ENCODE peak calls at places on chromosomes 2 and 18, in eight cellular contexts. One of them, this sample, is unnamed.

GRCh38 chr2:99297990-99298389 is 3.0 kb downstream of the LYG1 start:
- DNase-seq in keratinocyte: no peak
- DNase-seq in CD8-positive, alpha-beta T cell: no peak
- DNase-seq in HCT116: no peak
- DNase-seq in left ventricle myocardium inferior: no peak
- DNase-seq in mucosa of descending colon: no peak
- DNase-seq in cardiac fibroblast: peak
- DNase-seq in neural crest cell: no peak
- DNase-seq in this sample: no peak

GRCh38 chr2:33791625-33792024 is 192.5 kb upstream of the FAM98A start:
- DNase-seq in HCT116: no peak
- DNase-seq in keratinocyte: no peak
- DNase-seq in mucosa of descending colon: no peak
- DNase-seq in left ventricle myocardium inferior: no peak
- DNase-seq in CD8-positive, alpha-beta T cell: no peak
- DNase-seq in neural crest cell: no peak
- DNase-seq in cardiac fibroblast: peak
- DNase-seq in this sample: no peak

GRCh38 chr2:144230452-144231085 is 289.4 kb downstream of the ZEB2 start:
- DNase-seq in left ventricle myocardium inferior: no peak
- DNase-seq in neural crest cell: no peak
- DNase-seq in CD8-positive, alpha-beta T cell: no peak
- DNase-seq in HCT116: peak
- DNase-seq in mucosa of descending colon: no peak
- DNase-seq in keratinocyte: no peak
- DNase-seq in cardiac fibroblast: peak
- DNase-seq in this sample: no peak

GRCh38 chr2:164840458-164840929 is 1.1 kb downstream of the COBLL1 start:
- DNase-seq in HCT116: no peak
- DNase-seq in mucosa of descending colon: peak
- DNase-seq in cardiac fibroblast: peak
- DNase-seq in CD8-positive, alpha-beta T cell: no peak
- DNase-seq in keratinocyte: no peak
- DNase-seq in left ventricle myocardium inferior: peak
- DNase-seq in neural crest cell: no peak
- DNase-seq in this sample: peak

GRCh38 chr2:74764429-74765272 is 69.3 kb upstream of the HK2 start:
- DNase-seq in mucosa of descending colon: no peak
- DNase-seq in keratinocyte: no peak
- DNase-seq in HCT116: no peak
- DNase-seq in CD8-positive, alpha-beta T cell: no peak
- DNase-seq in cardiac fibroblast: peak
- DNase-seq in left ventricle myocardium inferior: no peak
- DNase-seq in neural crest cell: no peak
- DNase-seq in this sample: no peak

GRCh38 chr2:35503738-35504160 is 851.8 kb upstream of the CRIM1 start:
- DNase-seq in cardiac fibroblast: no peak
- DNase-seq in mucosa of descending colon: no peak
- DNase-seq in neural crest cell: no peak
- DNase-seq in CD8-positive, alpha-beta T cell: no peak
- DNase-seq in left ventricle myocardium inferior: no peak
- DNase-seq in HCT116: no peak
- DNase-seq in keratinocyte: peak
- DNase-seq in this sample: no peak

GRCh38 chr2:84288335-84288734 is 170.7 kb downstream of the SUCLG1 start:
- DNase-seq in keratinocyte: no peak
- DNase-seq in mucosa of descending colon: no peak
- DNase-seq in left ventricle myocardium inferior: no peak
- DNase-seq in CD8-positive, alpha-beta T cell: no peak
- DNase-seq in neural crest cell: no peak
- DNase-seq in cardiac fibroblast: no peak
- DNase-seq in HCT116: no peak
- DNase-seq in this sample: no peak

GRCh38 chr2:13522917-13523821 is 806.4 kb downstream of the TRIB2 start:
- DNase-seq in CD8-positive, alpha-beta T cell: no peak
- DNase-seq in mucosa of descending colon: no peak
- DNase-seq in neural crest cell: no peak
- DNase-seq in left ventricle myocardium inferior: no peak
- DNase-seq in cardiac fibroblast: no peak
- DNase-seq in keratinocyte: peak
- DNase-seq in HCT116: no peak
- DNase-seq in this sample: no peak

GRCh38 chr2:225543626-225544025 is 144.1 kb downstream of the NYAP2 start:
- DNase-seq in keratinocyte: no peak
- DNase-seq in left ventricle myocardium inferior: no peak
- DNase-seq in neural crest cell: no peak
- DNase-seq in HCT116: no peak
- DNase-seq in cardiac fibroblast: no peak
- DNase-seq in mucosa of descending colon: no peak
- DNase-seq in CD8-positive, alpha-beta T cell: no peak
- DNase-seq in this sample: no peak

GRCh38 chr18:22930089-22930713 is 2.9 kb upstream of the RBBP8 start:
- DNase-seq in keratinocyte: no peak
- DNase-seq in neural crest cell: peak
- DNase-seq in mucosa of descending colon: peak
- DNase-seq in left ventricle myocardium inferior: peak
- DNase-seq in HCT116: peak
- DNase-seq in cardiac fibroblast: peak
- DNase-seq in CD8-positive, alpha-beta T cell: peak
- DNase-seq in this sample: peak

GRCh38 chr2:50108245-50108644 is 923.7 kb downstream of the NRXN1 start:
- DNase-seq in neural crest cell: no peak
- DNase-seq in left ventricle myocardium inferior: no peak
- DNase-seq in keratinocyte: no peak
- DNase-seq in CD8-positive, alpha-beta T cell: no peak
- DNase-seq in HCT116: no peak
- DNase-seq in cardiac fibroblast: no peak
- DNase-seq in mucosa of descending colon: no peak
- DNase-seq in this sample: no peak

GRCh38 chr2:51413726-51414125 is 381.8 kb upstream of the NRXN1 start:
- DNase-seq in keratinocyte: no peak
- DNase-seq in HCT116: no peak
- DNase-seq in left ventricle myocardium inferior: no peak
- DNase-seq in mucosa of descending colon: no peak
- DNase-seq in cardiac fibroblast: peak
- DNase-seq in CD8-positive, alpha-beta T cell: no peak
- DNase-seq in neural crest cell: no peak
- DNase-seq in this sample: no peak

GRCh38 chr2:175010848-175011254 is 5.7 kb upstream of the CHN1 start:
- DNase-seq in keratinocyte: no peak
- DNase-seq in CD8-positive, alpha-beta T cell: no peak
- DNase-seq in left ventricle myocardium inferior: no peak
- DNase-seq in HCT116: no peak
- DNase-seq in mucosa of descending colon: no peak
- DNase-seq in cardiac fibroblast: no peak
- DNase-seq in neural crest cell: no peak
- DNase-seq in this sample: no peak

GRCh38 chr2:175008801-175009495 is 3.8 kb upstream of the CHN1 start:
- DNase-seq in CD8-positive, alpha-beta T cell: no peak
- DNase-seq in left ventricle myocardium inferior: no peak
- DNase-seq in neural crest cell: no peak
- DNase-seq in keratinocyte: no peak
- DNase-seq in mucosa of descending colon: no peak
- DNase-seq in HCT116: no peak
- DNase-seq in cardiac fibroblast: no peak
- DNase-seq in this sample: no peak

GRCh38 chr2:175011505-175011904 is 6.3 kb upstream of the CHN1 start:
- DNase-seq in left ventricle myocardium inferior: no peak
- DNase-seq in HCT116: no peak
- DNase-seq in mucosa of descending colon: no peak
- DNase-seq in CD8-positive, alpha-beta T cell: no peak
- DNase-seq in cardiac fibroblast: no peak
- DNase-seq in keratinocyte: no peak
- DNase-seq in neural crest cell: no peak
- DNase-seq in this sample: no peak

GRCh38 chr2:175008009-175008408 is 2.8 kb upstream of the CHN1 start:
- DNase-seq in keratinocyte: no peak
- DNase-seq in HCT116: no peak
- DNase-seq in mucosa of descending colon: no peak
- DNase-seq in cardiac fibroblast: no peak
- DNase-seq in left ventricle myocardium inferior: no peak
- DNase-seq in CD8-positive, alpha-beta T cell: no peak
- DNase-seq in neural crest cell: no peak
- DNase-seq in this sample: no peak

DNA sequence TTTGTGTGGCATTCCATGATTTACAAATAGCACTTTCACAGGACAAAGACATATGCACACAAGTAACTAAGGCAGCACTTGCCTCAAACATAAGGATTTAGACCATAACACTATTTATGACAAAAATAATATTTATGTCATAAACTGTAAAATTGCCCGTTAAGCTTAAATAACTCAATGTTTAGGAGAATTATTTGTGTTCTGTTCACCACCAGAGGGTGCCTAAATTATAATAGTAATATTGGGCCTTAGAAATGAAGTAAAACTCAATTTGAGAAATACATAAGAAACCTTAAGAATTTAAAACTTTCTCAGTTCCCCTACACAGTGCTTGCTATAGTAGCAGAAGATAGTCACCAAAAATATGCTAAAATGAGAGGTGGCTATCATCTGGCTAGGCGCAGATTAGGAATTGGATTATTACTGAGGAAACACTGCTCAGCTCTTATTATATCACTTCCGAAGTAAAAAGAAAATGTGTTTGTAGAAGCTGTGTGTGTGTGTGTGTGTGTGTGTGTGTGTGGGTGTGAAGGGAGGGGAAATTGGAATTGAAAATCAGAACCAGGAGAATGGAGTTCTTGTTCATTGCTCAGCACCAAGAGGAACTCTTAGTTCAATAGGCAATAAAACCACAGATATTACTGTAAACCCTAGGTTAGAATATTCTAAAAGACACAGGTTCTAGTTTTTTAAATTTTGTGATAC is 4.9 kb upstream of the CHN1 start:
- DNase-seq in HCT116: no peak
- DNase-seq in CD8-positive, alpha-beta T cell: no peak
- DNase-seq in neural crest cell: no peak
- DNase-seq in cardiac fibroblast: no peak
- DNase-seq in mucosa of descending colon: no peak
- DNase-seq in keratinocyte: no peak
- DNase-seq in left ventricle myocardium inferior: no peak
- DNase-seq in this sample: no peak
- TF ChIP-seq CTCF in HCT116: no peak
- TF ChIP-seq CTCF in CD8-positive, alpha-beta T cell: no peak
- TF ChIP-seq CTCF in neural crest cell: no peak
- TF ChIP-seq CTCF in cardiac fibroblast: no peak
- TF ChIP-seq CTCF in mucosa of descending colon: no peak
- TF ChIP-seq CTCF in keratinocyte: no peak
- TF ChIP-seq CTCF in left ventricle myocardium inferior: no peak
- TF ChIP-seq CTCF in this sample: no peak

DNA sequence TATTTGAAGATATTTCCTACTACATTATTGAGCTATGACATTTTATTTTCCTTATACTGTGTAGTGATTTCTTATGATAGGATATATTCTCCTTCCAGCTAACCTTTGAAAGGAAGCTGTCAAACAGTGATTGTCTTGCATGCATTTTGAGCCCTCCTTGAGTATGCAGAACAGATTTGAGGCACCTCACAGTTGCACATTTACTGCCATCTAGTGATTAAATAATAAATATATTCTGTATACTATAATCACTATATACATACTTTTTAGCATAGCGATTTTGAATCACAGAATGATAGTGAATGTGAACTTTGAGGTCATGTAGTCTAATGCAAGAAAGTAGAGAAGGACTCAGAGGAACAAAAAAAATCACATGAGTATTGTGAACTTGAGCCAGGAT is 268.4 kb upstream of the CDH19 start:
- DNase-seq in neural crest cell: no peak
- DNase-seq in left ventricle myocardium inferior: no peak
- DNase-seq in keratinocyte: no peak
- DNase-seq in mucosa of descending colon: no peak
- DNase-seq in cardiac fibroblast: peak
- DNase-seq in HCT116: no peak
- DNase-seq in CD8-positive, alpha-beta T cell: no peak
- DNase-seq in this sample: no peak
- TF ChIP-seq CTCF in neural crest cell: peak
- TF ChIP-seq CTCF in left ventricle myocardium inferior: no peak
- TF ChIP-seq CTCF in keratinocyte: no peak
- TF ChIP-seq CTCF in mucosa of descending colon: no peak
- TF ChIP-seq CTCF in cardiac fibroblast: no peak
- TF ChIP-seq CTCF in HCT116: no peak
- TF ChIP-seq CTCF in CD8-positive, alpha-beta T cell: no peak
- TF ChIP-seq CTCF in this sample: no peak

DNA sequence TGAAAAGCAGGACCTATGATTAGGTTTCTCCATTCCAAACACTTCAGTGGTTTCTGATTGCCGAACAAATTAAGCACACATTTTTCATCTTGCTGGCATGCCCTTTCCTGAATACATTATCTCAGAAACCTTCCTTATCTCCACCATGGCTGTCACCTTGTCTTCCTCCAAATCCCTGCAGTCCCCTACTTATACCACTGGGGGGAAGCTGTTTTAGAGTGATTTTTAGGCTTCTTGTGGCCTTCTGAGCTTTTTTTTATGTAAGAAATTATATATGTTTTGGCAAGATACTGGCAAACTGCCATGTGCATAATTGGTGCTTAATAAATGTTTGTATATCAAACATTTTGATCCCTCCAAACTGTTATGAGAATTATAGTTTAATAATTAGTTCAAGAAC is 229.2 kb downstream of the MYT1L start:
- DNase-seq in mucosa of descending colon: no peak
- DNase-seq in cardiac fibroblast: peak
- DNase-seq in HCT116: no peak
- DNase-seq in CD8-positive, alpha-beta T cell: no peak
- DNase-seq in left ventricle myocardium inferior: no peak
- DNase-seq in neural crest cell: no peak
- DNase-seq in keratinocyte: no peak
- DNase-seq in this sample: no peak
- TF ChIP-seq CTCF in mucosa of descending colon: no peak
- TF ChIP-seq CTCF in cardiac fibroblast: peak
- TF ChIP-seq CTCF in HCT116: peak
- TF ChIP-seq CTCF in CD8-positive, alpha-beta T cell: no peak
- TF ChIP-seq CTCF in left ventricle myocardium inferior: peak
- TF ChIP-seq CTCF in neural crest cell: peak
- TF ChIP-seq CTCF in keratinocyte: no peak
- TF ChIP-seq CTCF in this sample: no peak

GRCh38 chr2:32482466-32482865 is 125.6 kb downstream of the BIRC6 start:
- DNase-seq in keratinocyte: no peak
- DNase-seq in neural crest cell: no peak
- DNase-seq in HCT116: no peak
- DNase-seq in left ventricle myocardium inferior: no peak
- DNase-seq in cardiac fibroblast: no peak
- DNase-seq in mucosa of descending colon: no peak
- DNase-seq in CD8-positive, alpha-beta T cell: no peak
- DNase-seq in this sample: no peak

GRCh38 chr2:32474391-32474790 is 117.6 kb downstream of the BIRC6 start:
- DNase-seq in keratinocyte: no peak
- DNase-seq in HCT116: no peak
- DNase-seq in CD8-positive, alpha-beta T cell: no peak
- DNase-seq in mucosa of descending colon: no peak
- DNase-seq in neural crest cell: no peak
- DNase-seq in cardiac fibroblast: no peak
- DNase-seq in left ventricle myocardium inferior: no peak
- DNase-seq in this sample: no peak

GRCh38 chr2:32484907-32485306 is 128.1 kb downstream of the BIRC6 start:
- DNase-seq in neural crest cell: no peak
- DNase-seq in mucosa of descending colon: no peak
- DNase-seq in keratinocyte: peak
- DNase-seq in cardiac fibroblast: peak
- DNase-seq in left ventricle myocardium inferior: no peak
- DNase-seq in CD8-positive, alpha-beta T cell: no peak
- DNase-seq in HCT116: peak
- DNase-seq in this sample: no peak

GRCh38 chr2:32479993-32480392 is 123.2 kb downstream of the BIRC6 start:
- DNase-seq in HCT116: no peak
- DNase-seq in cardiac fibroblast: no peak
- DNase-seq in left ventricle myocardium inferior: no peak
- DNase-seq in CD8-positive, alpha-beta T cell: no peak
- DNase-seq in mucosa of descending colon: no peak
- DNase-seq in keratinocyte: no peak
- DNase-seq in neural crest cell: no peak
- DNase-seq in this sample: no peak

GRCh38 chr2:32479224-32479623 is 122.4 kb downstream of the BIRC6 start:
- DNase-seq in cardiac fibroblast: peak
- DNase-seq in HCT116: no peak
- DNase-seq in neural crest cell: no peak
- DNase-seq in keratinocyte: no peak
- DNase-seq in mucosa of descending colon: no peak
- DNase-seq in left ventricle myocardium inferior: no peak
- DNase-seq in CD8-positive, alpha-beta T cell: no peak
- DNase-seq in this sample: no peak
- TF ChIP-seq CTCF in cardiac fibroblast: no peak
- TF ChIP-seq CTCF in HCT116: no peak
- TF ChIP-seq CTCF in neural crest cell: no peak
- TF ChIP-seq CTCF in keratinocyte: no peak
- TF ChIP-seq CTCF in mucosa of descending colon: no peak
- TF ChIP-seq CTCF in left ventricle myocardium inferior: no peak
- TF ChIP-seq CTCF in CD8-positive, alpha-beta T cell: no peak
- TF ChIP-seq CTCF in this sample: no peak